ENCODE peak calls at places on chromosomes 6 and 20, in nine cellular contexts. C is SW480; U is EL; G is NCI-H1694; O is head of caudate nucleus; A is amniotic stem cell; B is ACHN; S is stimulated activated CD8-positive, alpha-beta memory T cell treated with anti-CD3 and anti-CD28 coated beads, Interleukin-15, amount 100 ng/mL, for 1 hour; K is GM23248. J is an unnamed sample.

GRCh38 chr6:10479939-10480700 is 41.0 kb upstream of the GCNT2 start:
- DNase-seq in U (no peak), K (no peak), O (no peak), G (no peak), B (no peak), C (no peak), A (no peak), S (no peak), J (no peak)

GRCh38 chr6:140774080-140774505 is 1358.6 kb upstream of the GJE1 start:
- DNase-seq in S (no peak), C (peak), O (no peak), A (peak), U (peak), K (peak), B (peak), G (no peak), J (peak)

GRCh38 chr6:21263531-21264287 is 329.8 kb upstream of the SOX4 start:
- DNase-seq in U (peak), G (no peak), B (no peak), C (peak), A (no peak), S (no peak), O (no peak), K (no peak), J (peak)

GRCh38 chr6:37988131-37988530 is 168.6 kb downstream of the ZFAND3 start:
- DNase-seq in O (no peak), S (no peak), U (peak), B (no peak), K (peak), C (no peak), A (no peak), G (no peak), J (no peak)

GRCh38 chr6:137160763-137161162 is 12.7 kb downstream of the IL22RA2 start:
- DNase-seq in C (no peak), G (no peak), O (no peak), S (no peak), K (peak), A (no peak), U (peak), B (no peak), J (no peak)

GRCh38 chr6:130680118-130680517 is 147.1 kb upstream of the SMLR1 start:
- DNase-seq in U (no peak), S (no peak), G (no peak), K (peak), A (no peak), C (no peak), O (no peak), B (no peak), J (no peak)

GRCh38 chr20:49886571-49887203 is 28.6 kb downstream of the SPATA2 start:
- DNase-seq in A (no peak), G (no peak), C (no peak), S (no peak), O (no peak), K (no peak), U (no peak), B (peak), J (no peak)

GRCh38 chr6:34633785-34634184 is 62.8 kb downstream of the ILRUN start:
- DNase-seq in K (no peak), G (no peak), U (no peak), S (no peak), O (no peak), C (no peak), B (no peak), A (no peak), J (no peak)

GRCh38 chr6:142947702-142948480 is 2.9 kb upstream of the HIVEP2 start:
- DNase-seq in U (no peak), K (no peak), S (no peak), A (no peak), B (no peak), O (no peak), G (no peak), C (no peak), J (no peak)

GRCh38 chr6:20866940-20867630 is 332.8 kb downstream of the CDKAL1 start:
- DNase-seq in C (no peak), A (no peak), O (no peak), S (no peak), K (no peak), U (no peak), B (peak), G (no peak), J (no peak)

GRCh38 chr6:132790450-132790849 is 8.0 kb downstream of the SLC18B1 start:
- DNase-seq in K (no peak), A (no peak), C (no peak), O (no peak), B (no peak), S (no peak), G (no peak), U (no peak), J (no peak)

GRCh38 chr6:164020142-164020541 is 605.6 kb downstream of the QKI start:
- DNase-seq in B (no peak), O (no peak), A (no peak), S (no peak), C (no peak), K (no peak), U (no peak), G (no peak), J (no peak)

GRCh38 chr6:4901256-4902061 is 102.4 kb downstream of the RPP40 start:
- DNase-seq in K (no peak), A (no peak), U (no peak), S (no peak), B (no peak), G (no peak), C (no peak), O (no peak), J (no peak)

GRCh38 chr6:52013035-52013434 is 74.4 kb downstream of the PKHD1 start:
- DNase-seq in G (no peak), U (peak), S (no peak), A (no peak), C (no peak), B (peak), K (peak), O (no peak), J (no peak)

GRCh38 chr6:33695451-33695855 is 16.0 kb downstream of the UQCC2 start:
- DNase-seq in B (no peak), O (peak), U (no peak), G (peak), A (no peak), C (no peak), S (no peak), K (peak), J (no peak)

GRCh38 chr6:15968519-15968918 is 160.4 kb upstream of the MYLIP start:
- DNase-seq in B (no peak), A (no peak), U (no peak), C (no peak), O (no peak), S (no peak), G (no peak), K (no peak), J (no peak)

GRCh38 chr6:12017263-12017662 is 5.2 kb downstream of the HIVEP1 start:
- DNase-seq in U (no peak), B (no peak), C (no peak), A (no peak), O (no peak), G (no peak), S (no peak), K (no peak), J (no peak)

GRCh38 chr6:36621371-36621855 is 27.3 kb downstream of the SRSF3 start:
- DNase-seq in B (no peak), A (no peak), G (no peak), U (no peak), O (no peak), S (no peak), C (no peak), K (no peak), J (no peak)

GRCh38 chr6:14964486-14964885 is 281.4 kb upstream of the JARID2 start:
- DNase-seq in S (no peak), C (no peak), O (no peak), A (no peak), K (peak), U (no peak), B (no peak), G (no peak), J (no peak)

GRCh38 chr6:35092362-35093117 is 48.6 kb downstream of the TCP11 start:
- DNase-seq in G (no peak), K (peak), C (no peak), S (no peak), A (no peak), U (peak), O (no peak), B (peak), J (peak)

GRCh38 chr6:50716887-50717509 is 3.7 kb downstream of the TFAP2D start:
- DNase-seq in C (no peak), S (no peak), A (no peak), O (no peak), U (no peak), B (no peak), G (no peak), K (no peak), J (no peak)

GRCh38 chr20:35088231-35088794 is 4.3 kb downstream of the TRPC4AP start:
- DNase-seq in G (no peak), S (no peak), O (no peak), B (no peak), C (no peak), U (no peak), A (no peak), K (peak), J (no peak)

GRCh38 chr6:113873043-113873667 is 16.0 kb downstream of the MARCKS start:
- DNase-seq in C (peak), G (no peak), K (no peak), U (no peak), O (peak), B (peak), A (no peak), S (no peak), J (peak)

GRCh38 chr6:132198896-132199295 is 202.4 kb downstream of the MOXD1 start:
- DNase-seq in U (peak), A (no peak), B (no peak), S (no peak), C (no peak), G (no peak), K (peak), O (no peak), J (no peak)

GRCh38 chr6:89818977-89819335 is 638 bp downstream of the MDN1 start:
- DNase-seq in S (no peak), C (peak), B (peak), G (no peak), K (peak), U (peak), O (peak), A (no peak), J (peak)

GRCh38 chr6:92122746-92123145 is 1296.6 kb downstream of the EPHA7 start:
- DNase-seq in A (no peak), B (peak), O (no peak), K (no peak), U (no peak), G (peak), S (no peak), C (peak), J (peak)

GRCh38 chr20:63701329-63702035 is 5.0 kb downstream of the TNFRSF6B start:
- DNase-seq in O (no peak), K (no peak), U (peak), S (no peak), B (no peak), C (no peak), G (no peak), A (no peak), J (no peak)

GRCh38 chr20:3121271-3121911 is 36.9 kb upstream of the AVP start:
- DNase-seq in B (no peak), G (no peak), O (no peak), K (no peak), S (no peak), C (no peak), A (no peak), U (no peak), J (no peak)

GRCh38 chr6:25315194-25315593 is 36.0 kb downstream of the CARMIL1 start:
- DNase-seq in O (no peak), U (no peak), K (no peak), S (no peak), A (no peak), G (no peak), B (no peak), C (no peak), J (no peak)

GRCh38 chr20:38870733-38871559 is 55.3 kb upstream of the FAM83D start:
- DNase-seq in K (peak), O (no peak), B (peak), G (no peak), S (no peak), A (no peak), C (peak), U (peak), J (peak)

GRCh38 chr6:46113370-46113769 is 16.4 kb upstream of the ENPP4 start:
- DNase-seq in C (peak), K (no peak), O (no peak), G (no peak), U (no peak), S (no peak), B (no peak), A (no peak), J (peak)

GRCh38 chr6:29887819-29888581 is 54.3 kb upstream of the HLA-A start:
- DNase-seq in O (peak), C (peak), U (peak), B (peak), S (peak), A (no peak), G (no peak), K (peak), J (peak)

GRCh38 chr6:46684771-46685170 is 2.9 kb upstream of the TDRD6 start:
- DNase-seq in A (no peak), K (peak), G (no peak), U (peak), S (no peak), B (no peak), C (no peak), O (no peak), J (no peak)

GRCh38 chr6:30685977-30686907 is at the start of gene PPP1R18:
- DNase-seq in S (peak), O (peak), A (no peak), U (peak), K (peak), C (peak), G (no peak), B (peak), J (peak)

GRCh38 chr6:30450908-30451818 is 38.1 kb upstream of the HLA-E start:
- DNase-seq in U (peak), K (peak), C (peak), S (peak), O (peak), A (no peak), B (no peak), G (no peak), J (peak)